ENCODE peak calls at places on chromosomes 13 and 19, in four cellular contexts. G is uterus, H is Caco-2, C is A673. V is an unnamed sample.

GRCh38 chr19:56076413-56076998 is 44.6 kb downstream of the ZNF787 start:
- DNase-seq in G (peak; percentile 44), H (no peak), C (peak; percentile 62), V (peak; percentile 43)

GRCh38 chr13:80262051-80262695 is 78.8 kb downstream of the SPRY2 start:
- DNase-seq in G (no peak), H (no peak), C (no peak), V (no peak)

GRCh38 chr13:74485757-74486156 is 351.6 kb upstream of the KLF12 start:
- DNase-seq in G (no peak), H (no peak), C (no peak), V (no peak)

GRCh38 chr13:27997904-27998522 is 9.5 kb upstream of the URAD start:
- DNase-seq in G (no peak), H (peak; percentile 82), C (peak; percentile 62), V (peak; percentile 51)

GRCh38 chr19:51194527-51195315 is 30.2 kb upstream of the CD33 start:
- DNase-seq in G (no peak), H (no peak), C (no peak), V (no peak)

GRCh38 chr13:87003265-87003664 is 667.9 kb upstream of the SLITRK5 start:
- DNase-seq in G (no peak), H (no peak), C (no peak), V (no peak)

GRCh38 chr19:45150731-45151725 is 9.8 kb downstream of the NKPD1 start:
- DNase-seq in G (no peak), H (no peak), C (no peak), V (no peak)

GRCh38 chr19:44525721-44526430 is 3.6 kb downstream of the CEACAM20 start:
- DNase-seq in G (no peak), H (no peak), C (no peak), V (no peak)

GRCh38 chr13:23020246-23020843 is 160.4 kb upstream of the SGCG start:
- DNase-seq in G (peak; percentile 23), H (peak; percentile 56), C (peak; percentile 67), V (peak; percentile 42)

GRCh38 chr19:58033741-58034475 is at the start of gene ZSCAN1:
- DNase-seq in G (peak; percentile 72), H (no peak), C (peak; percentile 94), V (no peak)

GRCh38 chr13:48559638-48560320 is 26.9 kb upstream of the RCBTB2 start:
- DNase-seq in G (no peak), H (no peak), C (no peak), V (no peak)

GRCh38 chr19:282501-282900 is 8.7 kb downstream of the PLPP2 start:
- DNase-seq in G (no peak), H (no peak), C (no peak), V (no peak)

GRCh38 chr19:48424694-48425219 is 21.0 kb upstream of the GRWD1 start:
- DNase-seq in G (no peak), H (no peak), C (peak; percentile 75), V (peak; percentile 65)

GRCh38 chr13:32426981-32427851 is 714 bp downstream of the N4BP2L1 start:
- DNase-seq in G (peak; percentile 57), H (no peak), C (peak; percentile 43), V (peak; percentile 48)

GRCh38 chr19:6677924-6678689 is 8.1 kb upstream of the TNFSF14 start:
- DNase-seq in G (no peak), H (no peak), C (no peak), V (peak; percentile 57)

GRCh38 chr19:6185093-6185824 is 49.8 kb downstream of the ACSBG2 start:
- DNase-seq in G (no peak), H (no peak), C (no peak), V (no peak)

GRCh38 chr13:75736132-75736531 is 100.0 kb downstream of the LMO7 start:
- DNase-seq in G (no peak), H (no peak), C (no peak), V (no peak)
- TF ChIP-seq CTCF in G (no peak), H (no peak), C (no peak), V (no peak)

GRCh38 chr19:2122982-2123381 is 26.3 kb downstream of the IZUMO4 start:
- DNase-seq in G (no peak), H (no peak), C (no peak), V (no peak)

GRCh38 chr19:2122251-2122650 is 25.5 kb downstream of the IZUMO4 start:
- DNase-seq in G (no peak), H (no peak), C (no peak), V (no peak)

GRCh38 chr19:2121416-2122051 is 24.8 kb downstream of the IZUMO4 start:
- DNase-seq in G (no peak), H (no peak), C (no peak), V (no peak)

GRCh38 chr19:2119916-2120785 is 23.4 kb downstream of the IZUMO4 start:
- DNase-seq in G (no peak), H (no peak), C (no peak), V (no peak)

DNA sequence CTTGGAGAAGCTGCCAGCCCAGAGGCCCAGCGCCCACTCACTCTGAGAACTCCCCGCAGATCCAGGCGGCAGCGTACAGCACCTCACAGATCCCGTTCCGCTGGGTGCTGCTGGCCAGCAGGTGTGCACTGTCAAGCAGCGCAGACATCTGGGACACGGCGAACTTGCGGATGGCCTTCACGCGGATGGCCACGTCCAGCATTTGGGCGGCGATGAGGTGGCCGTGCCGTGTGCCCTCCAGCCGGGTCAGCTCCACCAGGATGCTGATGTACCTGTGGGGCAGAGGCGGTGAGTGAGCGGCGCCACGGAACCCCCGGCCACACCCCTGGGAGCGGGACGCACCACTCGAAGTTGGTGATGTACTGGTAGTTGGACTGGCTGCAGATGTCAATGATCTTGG is 24.1 kb downstream of the IZUMO4 start:
- DNase-seq in G (no peak), H (no peak), C (no peak), V (no peak)
- TF ChIP-seq CTCF in G (no peak), H (no peak), C (no peak), V (no peak)

GRCh38 chr19:33024398-33024797 is 40.3 kb downstream of the RHPN2 start:
- DNase-seq in G (no peak), H (no peak), C (no peak), V (no peak)

DNA sequence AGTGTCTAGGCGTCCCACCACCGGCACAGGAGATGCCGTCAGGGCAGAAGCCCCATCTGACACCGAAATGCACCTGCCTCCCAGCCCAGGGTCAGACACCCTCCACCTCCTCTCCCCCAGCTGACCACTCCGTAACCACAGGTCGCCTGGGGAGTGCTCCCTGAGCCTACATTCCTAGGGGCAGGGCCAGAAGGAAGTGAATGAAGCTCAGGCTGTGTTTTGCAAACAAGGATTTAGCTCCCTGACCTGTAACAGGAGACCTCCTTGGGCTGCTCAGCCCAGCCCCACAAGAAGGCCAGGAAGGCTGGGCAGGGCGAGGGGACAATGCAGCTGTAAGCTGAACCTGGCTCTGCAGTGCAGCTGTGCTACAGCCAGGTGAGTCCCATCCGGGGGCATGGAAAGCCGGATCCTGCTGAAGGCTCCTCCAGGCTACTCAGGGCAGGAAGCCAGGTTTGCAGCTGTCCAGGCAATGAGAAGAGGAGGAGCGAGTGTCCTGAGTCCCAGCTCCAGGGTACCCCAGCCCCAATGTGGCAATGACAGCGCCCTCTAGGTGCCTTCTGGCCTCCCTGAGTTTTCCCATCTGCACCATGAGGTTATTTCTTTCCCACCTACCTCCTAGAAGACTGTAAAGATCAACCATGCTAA is 42.1 kb downstream of the RHPN2 start:
- DNase-seq in G (no peak), H (peak; percentile 51), C (no peak), V (no peak)
- TF ChIP-seq CTCF in G (no peak), H (no peak), C (peak; percentile 31), V (no peak)

GRCh38 chr19:39342647-39343305 is 555 bp downstream of the SAMD4B start:
- DNase-seq in G (peak; percentile 42), H (no peak), C (no peak), V (no peak)

GRCh38 chr19:39341720-39342604 is at the start of gene SAMD4B:
- DNase-seq in G (peak; percentile 99), H (peak; percentile 99), C (peak; percentile 99), V (peak; percentile 99)

GRCh38 chr19:39347332-39348227 is 5.4 kb downstream of the SAMD4B start:
- DNase-seq in G (no peak), H (no peak), C (peak; percentile 35), V (no peak)

GRCh38 chr19:39349326-39349725 is 7.1 kb downstream of the SAMD4B start:
- DNase-seq in G (no peak), H (no peak), C (no peak), V (no peak)

DNA sequence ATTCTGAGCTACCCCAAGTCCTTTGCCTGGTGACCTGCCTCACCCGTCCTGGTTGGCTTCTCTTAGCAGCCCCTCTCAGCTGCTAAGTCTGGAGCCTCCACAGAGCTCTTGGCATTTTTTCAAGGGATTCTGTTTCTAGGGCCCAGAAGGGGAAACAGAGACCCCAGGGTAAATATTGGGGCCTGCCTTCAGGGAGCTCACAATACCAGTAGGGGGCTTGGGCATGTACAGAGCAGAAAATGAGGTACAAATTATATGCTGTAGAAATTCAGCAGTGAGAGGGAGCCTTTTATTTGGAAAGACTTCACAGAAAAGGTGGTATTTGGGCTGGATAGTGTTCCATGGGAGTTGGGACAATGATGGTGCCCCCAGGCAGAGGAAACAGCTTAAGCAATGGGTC is 3.7 kb downstream of the SAMD4B start:
- DNase-seq in G (no peak), H (no peak), C (no peak), V (no peak)
- TF ChIP-seq CTCF in G (no peak), H (no peak), C (peak; percentile 29), V (no peak)

GRCh38 chr13:50974268-50974667 is 64.7 kb downstream of the RNASEH2B start:
- DNase-seq in G (no peak), H (no peak), C (no peak), V (no peak)

DNA sequence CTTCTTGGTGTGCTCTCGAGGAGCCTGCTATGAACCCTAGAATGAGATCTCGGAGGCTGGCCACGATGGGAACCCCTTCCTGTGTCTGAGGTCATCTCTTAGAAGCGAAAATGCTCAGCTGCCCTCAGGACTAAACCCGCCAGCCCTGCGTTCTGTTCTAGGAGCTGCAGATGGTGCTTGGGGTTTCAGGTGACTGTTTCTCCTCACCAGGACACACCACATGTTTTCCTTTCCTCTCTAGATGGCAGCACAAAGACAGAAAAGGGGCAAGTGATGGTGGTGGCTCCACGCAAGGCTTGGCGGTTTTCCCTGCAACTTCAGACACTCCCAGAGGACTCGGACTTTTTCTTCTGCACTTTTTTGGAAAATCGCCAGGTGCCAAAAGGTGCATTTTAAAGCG is 60.1 kb downstream of the RNASEH2B start:
- DNase-seq in G (no peak), H (peak; percentile 49), C (peak; percentile 34), V (no peak)
- TF ChIP-seq CTCF in G (no peak), H (peak; percentile 20), C (peak; percentile 36), V (no peak)

GRCh38 chr19:53881482-53882390 is at the start of gene PRKCG:
- DNase-seq in G (no peak), H (peak; percentile 89), C (peak; percentile 62), V (peak; percentile 54)
- TF ChIP-seq CTCF in G (peak; percentile 29), H (peak; percentile 67), C (peak; percentile 56), V (peak; percentile 48)

GRCh38 chr19:12866416-12867119 is 14.7 kb downstream of the DNASE2 start:
- DNase-seq in G (no peak), H (no peak), C (no peak), V (no peak)

GRCh38 chr19:12864721-12865715 is 16.2 kb downstream of the DNASE2 start:
- DNase-seq in G (no peak), H (no peak), C (no peak), V (no peak)

GRCh38 chr19:12865746-12866415 is 15.4 kb downstream of the DNASE2 start:
- DNase-seq in G (no peak), H (no peak), C (no peak), V (no peak)

GRCh38 chr19:12868540-12869112 is 12.6 kb downstream of the DNASE2 start:
- DNase-seq in G (no peak), H (peak; percentile 63), C (no peak), V (no peak)

GRCh38 chr19:12867120-12868099 is 13.8 kb downstream of the DNASE2 start:
- DNase-seq in G (peak; percentile 57), H (peak; percentile 54), C (peak; percentile 87), V (peak; percentile 94)
- TF ChIP-seq CTCF in G (no peak), H (no peak), C (no peak), V (no peak)

V was measured in GM10248.